ENCODE peak calls at places on chromosomes 12 and 14, in ten cellular contexts. A is head of caudate nucleus; P is breast epithelium; N is A549; T is choroid plexus epithelial cell; F is Ammon's horn; S is activated T-cell treated with anti-CD3 and anti-CD28 coated beads, Interleukin-2, amount 50 U/mL, for 72 hours; J is ACHN; K is DMS153; C is heart right ventricle. L is an unnamed sample.

GRCh38 chr12:70971395-70971794 is 50.9 kb upstream of the PTPRR start:
- DNase-seq in A (no peak), P (no peak), N (no peak), T (peak), F (no peak), S (no peak), J (no peak), K (no peak), C (no peak), L (no peak)

GRCh38 chr12:53695148-53696138 is 19.6 kb upstream of the ATP5MC2 start:
- DNase-seq in A (peak), P (no peak), N (peak), T (peak), F (no peak), S (peak), J (peak), K (peak), C (no peak), L (no peak)

GRCh38 chr14:58298477-58298879 is at the start of gene ARID4A:
- DNase-seq in A (peak), P (peak), N (no peak), T (no peak), F (no peak), S (peak), J (no peak), K (no peak), C (no peak), L (peak)

GRCh38 chr12:50505386-50505827 is 622 bp downstream of the DIP2B start:
- DNase-seq in A (peak), P (no peak), N (no peak), T (no peak), F (peak), S (peak), J (peak), K (no peak), C (peak), L (no peak)

GRCh38 chr12:6375269-6376078 is at the start of gene SCNN1A:
- DNase-seq in A (no peak), P (peak), N (no peak), T (no peak), F (no peak), S (no peak), J (no peak), K (peak), C (no peak), L (no peak)

GRCh38 chr14:104342435-104343293 is 204.3 kb downstream of the KIF26A start:
- DNase-seq in A (no peak), P (peak), N (no peak), T (no peak), F (no peak), S (no peak), J (no peak), K (no peak), C (no peak), L (no peak)

GRCh38 chr14:104555621-104556255 is 23.8 kb upstream of the C14orf180 start:
- DNase-seq in A (no peak), P (peak), N (no peak), T (no peak), F (no peak), S (no peak), J (no peak), K (no peak), C (no peak), L (no peak)

GRCh38 chr14:64191756-64192155 is 102.4 kb downstream of the ESR2 start:
- DNase-seq in A (no peak), P (no peak), N (peak), T (peak), F (no peak), S (no peak), J (peak), K (no peak), C (no peak), L (no peak)

GRCh38 chr12:2351129-2351528 is 298.3 kb downstream of the CACNA1C start:
- DNase-seq in A (no peak), P (no peak), N (no peak), T (no peak), F (no peak), S (no peak), J (no peak), K (no peak), C (no peak), L (no peak)

GRCh38 chr12:1840561-1840960 is 20.2 kb downstream of the LRTM2 start:
- DNase-seq in A (no peak), P (no peak), N (no peak), T (no peak), F (no peak), S (no peak), J (no peak), K (no peak), C (no peak), L (no peak)

GRCh38 chr14:99511421-99512109 is 30.4 kb downstream of the CCNK start:
- DNase-seq in A (peak), P (no peak), N (no peak), T (peak), F (peak), S (no peak), J (no peak), K (no peak), C (no peak), L (no peak)

GRCh38 chr12:12432373-12432772 is 75.5 kb downstream of the BORCS5 start:
- DNase-seq in A (no peak), P (no peak), N (peak), T (peak), F (no peak), S (no peak), J (no peak), K (no peak), C (no peak), L (no peak)

GRCh38 chr12:112798019-112798760 is 6.6 kb downstream of the RPH3A start:
- DNase-seq in A (peak), P (no peak), N (no peak), T (no peak), F (peak), S (no peak), J (no peak), K (no peak), C (no peak), L (no peak)

GRCh38 chr12:68236421-68237059 is 10.9 kb upstream of the IL26 start:
- DNase-seq in A (no peak), P (no peak), N (no peak), T (peak), F (peak), S (peak), J (peak), K (peak), C (no peak), L (peak)

GRCh38 chr12:95326450-95326849 is 108.8 kb downstream of the VEZT start:
- DNase-seq in A (no peak), P (no peak), N (peak), T (peak), F (no peak), S (no peak), J (no peak), K (no peak), C (no peak), L (no peak)

GRCh38 chr12:111029305-111029704 is 108.9 kb upstream of the MYL2 start:
- DNase-seq in A (no peak), P (no peak), N (no peak), T (no peak), F (no peak), S (no peak), J (no peak), K (no peak), C (no peak), L (no peak)

GRCh38 chr12:48997719-48998496 is 1.3 kb downstream of the DDN start:
- DNase-seq in A (no peak), P (no peak), N (peak), T (no peak), F (no peak), S (peak), J (no peak), K (no peak), C (no peak), L (no peak)

GRCh38 chr14:94306047-94306978 is 13.2 kb upstream of the SERPINA10 start:
- DNase-seq in A (no peak), P (no peak), N (no peak), T (no peak), F (no peak), S (no peak), J (no peak), K (no peak), C (no peak), L (no peak)

GRCh38 chr14:104252256-104253215 is 114.1 kb downstream of the KIF26A start:
- DNase-seq in A (no peak), P (no peak), N (no peak), T (no peak), F (no peak), S (no peak), J (no peak), K (no peak), C (no peak), L (no peak)

GRCh38 chr14:68970096-68970612 is 8.9 kb downstream of the ACTN1 start:
- DNase-seq in A (no peak), P (no peak), N (no peak), T (no peak), F (no peak), S (no peak), J (no peak), K (peak), C (no peak), L (no peak)

GRCh38 chr14:67653651-67654280 is 20.7 kb downstream of the VTI1B start:
- DNase-seq in A (no peak), P (no peak), N (no peak), T (peak), F (no peak), S (no peak), J (no peak), K (no peak), C (no peak), L (no peak)

GRCh38 chr14:66105819-66106218 is 380.4 kb upstream of the CCDC196 start:
- DNase-seq in A (no peak), P (no peak), N (no peak), T (peak), F (no peak), S (peak), J (no peak), K (no peak), C (no peak), L (no peak)

GRCh38 chr14:32136027-32136825 is 59.1 kb downstream of the ARHGAP5 start:
- DNase-seq in A (no peak), P (no peak), N (peak), T (no peak), F (no peak), S (no peak), J (no peak), K (no peak), C (no peak), L (no peak)

L was measured in T-helper 1 cell.